ENCODE peak calls at places on chromosomes 3 and 15, in four cellular contexts. G is A673, P is ovary, J is breast epithelium. W is an unnamed sample. For H3K27me3 and H3K4me1, the result is how much of the 10 kb centered on the place peaks cover.

GRCh38 chr3:138331143-138331894 is 1.7 kb upstream of the NME9 start:
- DNase-seq in G (peak), P (no peak), J (no peak), W (no peak)

GRCh38 chr3:128784228-128784627 is 58.2 kb downstream of the RAB7A start:
- DNase-seq in G (peak), P (no peak), J (no peak), W (no peak)

GRCh38 chr3:114506622-114507300 is 212.9 kb downstream of the TIGIT start:
- DNase-seq in G (no peak), P (no peak), J (no peak), W (no peak)

GRCh38 chr15:35460616-35461015 is 85.3 kb downstream of the DPH6 start:
- DNase-seq in G (no peak), P (no peak), J (no peak), W (no peak)

GRCh38 chr3:169295126-169295525 is 368.4 kb downstream of the MECOM start:
- DNase-seq in G (peak), P (no peak), J (no peak), W (peak)

GRCh38 chr3:123072152-123072551 is 5.3 kb downstream of the PDIA5 start:
- DNase-seq in G (no peak), P (no peak), J (no peak), W (no peak)

GRCh38 chr3:55416381-55416821 is 70.7 kb downstream of the WNT5A start:
- DNase-seq in G (peak), P (no peak), J (no peak), W (no peak)

GRCh38 chr3:129224984-129225393 is 24.4 kb upstream of the COPG1 start:
- DNase-seq in G (peak), P (peak), J (peak), W (peak)

GRCh38 chr3:183265157-183265642 is 12.1 kb downstream of the B3GNT5 start:
- DNase-seq in G (peak), P (no peak), J (no peak), W (no peak)

GRCh38 chr3:123424321-123424998 is 24.4 kb downstream of the ADCY5 start:
- DNase-seq in G (no peak), P (peak), J (no peak), W (no peak)

GRCh38 chr3:36991923-36992805 is 767 bp downstream of the EPM2AIP1 start:
- DNase-seq in G (no peak), P (peak), J (no peak), W (no peak)

GRCh38 chr15:57580866-57581265 is 10.8 kb upstream of the MYZAP start:
- DNase-seq in G (no peak), P (no peak), J (no peak), W (peak)

GRCh38 chr3:172461530-172462138 is 13.4 kb upstream of the GHSR start:
- DNase-seq in G (peak), P (no peak), J (no peak), W (no peak)

GRCh38 chr15:76982756-76983155 is 12.2 kb upstream of the PSTPIP1 start:
- DNase-seq in G (no peak), P (no peak), J (no peak), W (no peak)

GRCh38 chr3:170277833-170278586 is 55.8 kb downstream of the PRKCI start:
- DNase-seq in G (no peak), P (no peak), J (no peak), W (peak)

GRCh38 chr3:71512000-71512399 is 71.5 kb downstream of the FOXP1 start:
- DNase-seq in G (no peak), P (no peak), J (no peak), W (peak)

GRCh38 chr3:36729204-36730056 is 34.9 kb downstream of the DCLK3 start:
- DNase-seq in G (peak), P (no peak), J (no peak), W (no peak)

GRCh38 chr3:39064646-39065045 is 12.8 kb downstream of the WDR48 start:
- DNase-seq in G (no peak), P (no peak), J (no peak), W (no peak)

GRCh38 chr15:35698978-35699377 is 153.0 kb upstream of the DPH6 start:
- DNase-seq in G (no peak), P (no peak), J (no peak), W (no peak)

GRCh38 chr3:142225885-142226215 is 465 bp upstream of the GK5 start:
- DNase-seq in G (no peak), P (no peak), J (no peak), W (no peak)

DNA sequence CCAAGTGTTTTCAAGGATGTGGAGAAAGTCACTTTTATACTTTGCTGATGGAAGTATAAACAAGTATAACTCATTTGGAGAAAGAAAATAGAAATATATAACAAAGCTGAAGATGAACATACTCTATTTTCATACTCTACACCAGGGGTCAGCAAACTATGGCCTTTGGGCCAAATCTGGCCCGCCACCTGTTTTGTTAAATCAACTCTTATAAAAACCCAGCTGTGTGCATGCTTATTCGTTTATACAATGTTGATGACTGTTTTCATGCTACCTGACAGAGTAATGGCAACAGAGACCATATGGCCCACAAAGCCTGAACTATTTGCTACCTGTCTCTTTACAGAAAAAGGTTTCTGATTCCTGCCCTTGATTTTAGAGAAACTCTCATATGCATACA is 124.0 kb downstream of the NR1D2 start:
- DNase-seq in G (no peak), P (no peak), J (no peak), W (no peak)
- TF ChIP-seq CTCF in G (peak), P (no peak), J (no peak), W (no peak)

GRCh38 chr15:60568301-60568742 is 89.4 kb upstream of the ICE2 start:
- DNase-seq in G (no peak), P (no peak), J (no peak), W (no peak)

GRCh38 chr15:60565407-60565806 is 86.5 kb upstream of the ICE2 start:
- DNase-seq in G (no peak), P (no peak), J (no peak), W (no peak)

GRCh38 chr15:60569596-60569995 is 90.7 kb upstream of the ICE2 start:
- DNase-seq in G (no peak), P (no peak), J (no peak), W (no peak)

GRCh38 chr15:60570936-60571530 is 92.1 kb upstream of the ICE2 start:
- DNase-seq in G (no peak), P (no peak), J (no peak), W (no peak)

GRCh38 chr15:60568883-60569495 is 90.0 kb upstream of the ICE2 start:
- DNase-seq in G (no peak), P (no peak), J (no peak), W (no peak)
- H3K27me3 ChIP-seq in G (under half), P (under half), J (under half), W (under half)

DNA sequence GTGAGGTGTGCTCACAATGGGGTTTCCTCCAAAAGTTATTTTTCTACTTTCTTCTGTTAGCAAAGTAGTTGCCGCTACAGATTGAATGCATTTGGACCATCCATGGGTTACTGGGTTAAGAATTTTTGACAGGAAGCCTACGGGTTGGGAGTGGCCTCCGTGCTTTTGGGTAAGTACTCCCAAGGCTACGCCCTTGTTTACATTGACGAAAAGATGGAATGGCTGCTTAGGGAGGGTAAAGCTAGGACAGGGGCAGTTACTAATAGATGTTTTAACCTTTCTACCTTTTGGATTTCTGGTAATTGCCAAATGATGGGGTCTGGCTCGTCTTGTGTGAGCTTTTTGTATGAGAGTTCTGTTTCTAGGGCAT is 20.4 kb upstream of the ATG7 start:
- DNase-seq in G (no peak), P (no peak), J (no peak), W (no peak)
- H3K4me1 ChIP-seq in G (under half), P (under half), J (under half), W (under half)

DNA sequence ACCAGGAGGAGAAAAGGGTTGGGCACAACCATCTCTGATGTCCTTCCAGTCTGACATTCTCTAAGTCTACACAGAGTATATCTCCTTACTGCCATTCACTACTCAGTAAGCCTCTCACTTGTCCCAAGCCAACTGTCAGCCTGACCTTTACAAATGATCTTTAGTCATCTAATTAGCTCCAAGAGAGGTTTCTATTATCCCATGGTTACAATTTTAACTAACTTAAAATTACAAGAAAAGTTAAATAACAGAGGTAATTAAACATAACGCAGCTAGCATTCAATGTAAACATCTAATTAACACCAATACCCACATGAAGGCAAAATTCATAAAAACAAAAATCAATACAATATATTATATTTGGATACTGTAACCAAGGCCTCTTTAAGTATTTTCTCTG is 126.9 kb downstream of the LSAMP start:
- DNase-seq in G (no peak), P (no peak), J (no peak), W (no peak)
- TF ChIP-seq CTCF in G (no peak), P (no peak), J (no peak), W (no peak)

W was measured in colonic mucosa.